ENCODE peak calls at places on chromosomes 13 and 19, in seven cellular contexts. S is SK-N-SH, V is GM12878, P is K562, K is HCT116, T is HepG2, R is H1. C is an unnamed sample. For H3K27me3, the result is how much of the 10 kb centered on the place peaks cover.

GRCh38 chr19:7540761-7541480 is 5.4 kb downstream of the PNPLA6 start:
- DNase-seq in S (peak), V (no peak), P (peak), K (peak), T (no peak), R (peak), C (no peak)

GRCh38 chr19:1189419-1189818 is 15.4 kb upstream of the SBNO2 start:
- DNase-seq in S (no peak), V (no peak), P (peak), K (peak), T (no peak), R (no peak), C (no peak)

GRCh38 chr19:31648347-31648746 is 299.1 kb upstream of the TSHZ3 start:
- DNase-seq in S (no peak), V (no peak), P (peak), K (no peak), T (no peak), R (no peak), C (no peak)

GRCh38 chr19:10797541-10798256 is 38.3 kb downstream of the TMED1 start:
- DNase-seq in S (peak), V (peak), P (no peak), K (no peak), T (no peak), R (no peak), C (no peak)

GRCh38 chr13:94140027-94140426 is 339.5 kb downstream of the DCT start:
- DNase-seq in S (no peak), V (no peak), P (no peak), K (no peak), T (no peak), R (no peak), C (no peak)

GRCh38 chr13:76795701-76796695 is 90.2 kb downstream of the KCTD12 start:
- DNase-seq in S (no peak), V (no peak), P (no peak), K (no peak), T (no peak), R (no peak), C (no peak)

GRCh38 chr19:19661675-19662251 is 1.7 kb downstream of the ATP13A1 start:
- DNase-seq in S (peak), V (peak), P (peak), K (no peak), T (peak), R (no peak), C (no peak)

GRCh38 chr19:10868872-10869547 is 2.3 kb upstream of the CARM1 start:
- DNase-seq in S (no peak), V (no peak), P (no peak), K (no peak), T (no peak), R (no peak), C (no peak)

GRCh38 chr13:75384881-75385707 is 96.9 kb downstream of the TBC1D4 start:
- DNase-seq in S (no peak), V (no peak), P (peak), K (no peak), T (no peak), R (no peak), C (no peak)

GRCh38 chr13:114125589-114125988 is 6.8 kb downstream of the RASA3 start:
- DNase-seq in S (no peak), V (no peak), P (no peak), K (no peak), T (no peak), R (no peak), C (no peak)

GRCh38 chr19:16447015-16447384 is 24.8 kb downstream of the EPS15L1 start:
- DNase-seq in S (no peak), V (peak), P (peak), K (no peak), T (peak), R (no peak), C (no peak)

GRCh38 chr13:50421457-50422130 is 406.4 kb downstream of the KCNRG start:
- DNase-seq in S (no peak), V (no peak), P (no peak), K (no peak), T (no peak), R (no peak), C (no peak)

GRCh38 chr13:73952683-73953082 is 181.5 kb downstream of the KLF12 start:
- DNase-seq in S (no peak), V (no peak), P (no peak), K (no peak), T (no peak), R (no peak), C (no peak)

GRCh38 chr13:104106705-104107393 is 1040.6 kb upstream of the SLC10A2 start:
- DNase-seq in S (no peak), V (no peak), P (no peak), K (no peak), T (no peak), R (peak), C (no peak)

GRCh38 chr13:44575741-44576395 is at the start of gene TSC22D1:
- DNase-seq in S (peak), V (no peak), P (no peak), K (no peak), T (no peak), R (no peak), C (no peak)

GRCh38 chr13:75881109-75881775 is 245.1 kb downstream of the LMO7 start:
- DNase-seq in S (no peak), V (no peak), P (no peak), K (no peak), T (no peak), R (no peak), C (no peak)

GRCh38 chr19:16078759-16079707 is 2.7 kb downstream of the TPM4 start:
- DNase-seq in S (peak), V (peak), P (peak), K (peak), T (peak), R (no peak), C (peak)

GRCh38 chr19:8552810-8553209 is 24.4 kb downstream of the MYO1F start:
- DNase-seq in S (peak), V (no peak), P (peak), K (peak), T (peak), R (peak), C (no peak)

GRCh38 chr19:1468274-1469199 is 10.5 kb downstream of the C19orf25 start:
- DNase-seq in S (no peak), V (no peak), P (no peak), K (no peak), T (no peak), R (no peak), C (no peak)

GRCh38 chr19:4575267-4575793 is 15.8 kb upstream of the SEMA6B start:
- DNase-seq in S (peak), V (no peak), P (peak), K (no peak), T (peak), R (peak), C (no peak)

GRCh38 chr13:29110003-29110402 is 289.9 kb downstream of the MTUS2 start:
- DNase-seq in S (no peak), V (no peak), P (no peak), K (no peak), T (no peak), R (no peak), C (no peak)

GRCh38 chr13:22836475-22836874 is 344.3 kb upstream of the SGCG start:
- DNase-seq in S (no peak), V (no peak), P (no peak), K (no peak), T (no peak), R (no peak), C (no peak)

DNA sequence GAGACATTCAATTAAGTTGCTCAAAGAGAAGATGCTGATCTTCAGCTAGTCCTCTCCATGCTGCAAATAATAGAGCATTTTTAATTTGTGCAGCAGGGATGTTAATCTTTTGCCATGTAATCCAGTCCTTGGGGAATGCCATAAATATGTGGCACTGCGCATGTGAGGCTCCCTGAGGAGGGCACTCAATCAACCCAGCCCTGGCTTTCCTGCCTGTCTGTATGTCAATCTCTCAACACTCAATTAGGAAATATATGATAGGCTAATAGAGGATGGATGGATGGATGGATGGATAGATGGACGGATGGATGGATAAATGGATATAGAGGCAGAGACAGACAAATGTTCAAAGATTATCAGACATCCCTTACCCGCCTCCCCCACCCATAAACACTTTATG is 31.6 kb upstream of the POP4 start:
- DNase-seq in S (no peak), V (no peak), P (no peak), K (no peak), T (no peak), R (no peak), C (no peak)
- H3K27me3 ChIP-seq in S (half or more), V (under half), P (under half), K (half or more), T (under half), R (under half), C (half or more)

DNA sequence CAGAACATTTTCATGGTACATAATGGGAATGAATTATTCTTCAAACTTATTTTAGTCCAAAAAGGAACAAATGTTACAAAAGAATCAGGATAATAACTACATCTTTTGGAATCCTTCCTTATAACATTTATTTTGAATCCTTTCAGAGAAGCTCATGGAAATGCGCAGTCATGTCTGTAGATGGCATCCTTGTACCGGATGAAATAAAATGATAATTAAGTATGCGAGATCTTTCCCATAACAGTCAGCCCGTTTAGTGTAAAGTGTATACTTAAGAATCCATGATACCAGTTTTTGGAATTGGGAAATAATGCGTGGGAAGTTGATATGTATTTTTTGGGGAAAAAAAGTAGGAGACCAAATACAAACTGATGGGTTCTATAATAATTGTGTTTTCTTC is 418.8 kb downstream of the GPC5 start:
- DNase-seq in S (peak), V (no peak), P (peak), K (no peak), T (peak), R (no peak), C (no peak)
- TF ChIP-seq SIN3A in S (no peak), V (no peak), P (no peak), K (no peak), T (no peak), R (no peak), C (no peak)

GRCh38 chr13:111140562-111141105 is 25.5 kb downstream of the ARHGEF7 start:
- DNase-seq in S (no peak), V (no peak), P (no peak), K (no peak), T (no peak), R (no peak), C (no peak)
- H3K27me3 ChIP-seq in S (under half), V (under half), P (under half), K (under half), T (under half), R (under half), C (under half)

DNA sequence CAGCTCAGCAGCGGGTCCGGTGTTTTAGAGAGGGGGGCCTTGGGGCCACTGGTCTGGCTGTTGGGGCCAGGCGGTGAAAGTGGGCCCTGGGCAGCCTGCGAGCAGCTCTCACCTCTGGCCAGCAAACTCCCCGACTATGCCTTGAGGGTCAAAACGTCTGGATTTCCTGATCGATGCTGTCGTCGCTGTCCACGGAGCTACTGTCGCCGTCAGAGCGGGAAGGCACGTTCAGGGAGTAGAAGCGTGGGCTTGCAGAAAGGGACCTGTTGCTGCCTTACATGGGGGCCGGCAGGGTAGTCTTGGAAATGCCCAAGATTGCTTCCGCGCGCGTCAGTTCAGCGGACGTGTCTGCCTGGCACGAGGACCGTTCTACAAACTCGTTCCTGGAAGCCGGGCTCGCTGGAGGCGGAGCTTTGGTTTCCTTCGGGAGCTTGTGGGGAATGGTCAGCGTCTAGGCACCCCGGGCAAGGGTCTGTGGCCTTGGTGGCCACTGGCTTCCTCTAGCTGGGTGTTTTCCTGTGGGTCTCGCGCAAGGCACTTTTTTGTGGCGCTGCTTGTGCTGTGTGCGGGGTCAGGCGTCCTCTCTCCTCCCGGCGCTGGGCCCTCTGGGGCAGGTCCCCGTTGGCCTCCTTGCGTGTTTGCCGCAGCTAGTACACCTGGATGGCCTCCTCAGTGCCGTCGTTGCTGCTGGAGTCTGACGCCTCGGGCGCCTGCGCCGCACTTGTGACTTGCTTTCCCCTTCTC is 15.3 kb downstream of the RB1 start:
- DNase-seq in S (no peak), V (no peak), P (no peak), K (no peak), T (no peak), R (no peak), C (no peak)
- TF ChIP-seq SIN3A in S (no peak), V (no peak), P (no peak), K (no peak), T (no peak), R (no peak), C (no peak)

GRCh38 chr19:35249146-35249847 is 495 bp downstream of the LSR start:
- DNase-seq in S (no peak), V (no peak), P (peak), K (no peak), T (no peak), R (no peak), C (no peak)
- H3K27me3 ChIP-seq in S (half or more), V (under half), P (under half), K (under half), T (under half), R (under half), C (under half)

DNA sequence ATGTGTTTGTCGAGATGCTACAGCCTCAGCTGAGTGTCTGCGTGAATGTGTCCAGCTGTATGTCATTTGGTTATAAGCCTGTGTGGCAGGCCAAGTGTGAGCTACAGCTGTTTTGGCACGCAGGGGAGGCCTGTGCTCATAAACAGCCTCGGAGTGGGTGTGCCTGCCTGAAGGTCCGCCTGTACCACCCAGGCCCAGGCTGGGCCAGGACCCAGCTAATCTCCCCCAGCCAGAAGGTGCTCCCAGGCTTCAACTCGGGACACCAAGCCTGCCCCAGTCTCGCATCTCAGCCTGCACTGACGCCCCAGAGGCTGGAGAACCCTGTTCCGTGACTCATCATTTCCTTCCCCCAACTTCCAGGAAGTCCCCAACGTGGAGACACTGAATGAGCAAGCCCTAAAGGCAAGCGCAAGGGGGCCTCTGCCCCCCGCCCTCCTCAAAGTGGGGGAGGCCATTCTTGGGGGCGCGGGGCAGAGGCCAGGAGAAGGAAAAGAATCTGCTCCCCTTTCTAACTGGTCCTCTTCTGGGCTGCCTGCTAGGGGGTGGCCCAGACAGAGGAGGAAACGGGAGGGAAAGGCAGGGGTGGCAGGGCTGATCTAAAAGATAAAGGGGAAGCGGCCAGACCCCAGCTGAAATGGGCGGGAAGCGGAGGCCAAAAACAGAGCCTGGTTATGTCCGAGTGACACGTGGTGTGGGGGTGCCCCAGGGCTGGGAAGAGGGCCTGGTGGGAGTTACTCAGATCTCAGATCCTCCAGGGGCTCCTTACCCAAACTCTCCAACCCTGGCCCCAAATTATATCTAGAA is 2.0 kb downstream of the SLC1A5 start:
- DNase-seq in S (peak), V (no peak), P (peak), K (no peak), T (peak), R (no peak), C (no peak)
- TF ChIP-seq SIN3A in S (peak), V (peak), P (peak), K (peak), T (peak), R (peak), C (peak)

GRCh38 chr13:110336108-110336507 is 29.0 kb downstream of the COL4A2 start:
- DNase-seq in S (no peak), V (no peak), P (no peak), K (no peak), T (no peak), R (no peak), C (no peak)

GRCh38 chr13:110338441-110339101 is 31.5 kb downstream of the COL4A2 start:
- DNase-seq in S (no peak), V (no peak), P (no peak), K (no peak), T (no peak), R (no peak), C (no peak)

GRCh38 chr13:110337287-110337686 is 30.2 kb downstream of the COL4A2 start:
- DNase-seq in S (no peak), V (no peak), P (no peak), K (no peak), T (no peak), R (no peak), C (no peak)

GRCh38 chr13:110334841-110335490 is 27.9 kb downstream of the COL4A2 start:
- DNase-seq in S (no peak), V (no peak), P (no peak), K (no peak), T (no peak), R (no peak), C (no peak)

GRCh38 chr13:110336681-110337080 is 29.6 kb downstream of the COL4A2 start:
- DNase-seq in S (no peak), V (no peak), P (no peak), K (no peak), T (no peak), R (no peak), C (no peak)
- H3K27me3 ChIP-seq in S (under half), V (under half), P (under half), K (under half), T (under half), R (under half), C (under half)

GRCh38 chr13:81394605-81395004 is 1053.7 kb upstream of the SPRY2 start:
- DNase-seq in S (no peak), V (no peak), P (no peak), K (no peak), T (no peak), R (no peak), C (no peak)

GRCh38 chr13:81393686-81394085 is 1052.8 kb upstream of the SPRY2 start:
- DNase-seq in S (no peak), V (no peak), P (peak), K (no peak), T (no peak), R (no peak), C (no peak)

GRCh38 chr13:81396172-81396571 is 1055.2 kb upstream of the SPRY2 start:
- DNase-seq in S (no peak), V (no peak), P (no peak), K (no peak), T (no peak), R (no peak), C (no peak)

GRCh38 chr13:81393110-81393509 is 1052.2 kb upstream of the SPRY2 start:
- DNase-seq in S (no peak), V (no peak), P (no peak), K (no peak), T (no peak), R (no peak), C (no peak)

DNA sequence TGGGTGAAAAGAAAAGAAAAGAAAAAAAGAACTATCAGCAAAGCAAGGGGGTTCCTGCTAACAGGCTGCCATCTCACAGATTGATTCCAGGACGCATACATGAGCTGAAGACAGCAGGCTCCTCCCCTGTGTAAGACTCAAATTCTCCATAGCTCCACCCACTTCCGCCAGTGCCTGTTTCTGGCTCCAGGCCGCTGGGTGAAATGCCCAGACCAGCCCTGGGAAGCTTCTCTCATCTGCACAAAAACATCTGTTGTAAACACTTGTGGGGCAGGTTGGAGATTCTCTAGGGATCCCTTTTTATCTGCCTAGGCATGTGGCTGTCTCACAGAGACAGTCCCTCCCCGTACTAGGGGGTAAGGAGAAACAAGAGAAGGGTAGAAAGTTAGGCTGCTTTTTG is 1054.4 kb upstream of the SPRY2 start:
- DNase-seq in S (peak), V (no peak), P (peak), K (no peak), T (no peak), R (no peak), C (no peak)
- TF ChIP-seq SIN3A in S (no peak), V (no peak), P (no peak), K (no peak), T (no peak), R (no peak), C (no peak)

DNA sequence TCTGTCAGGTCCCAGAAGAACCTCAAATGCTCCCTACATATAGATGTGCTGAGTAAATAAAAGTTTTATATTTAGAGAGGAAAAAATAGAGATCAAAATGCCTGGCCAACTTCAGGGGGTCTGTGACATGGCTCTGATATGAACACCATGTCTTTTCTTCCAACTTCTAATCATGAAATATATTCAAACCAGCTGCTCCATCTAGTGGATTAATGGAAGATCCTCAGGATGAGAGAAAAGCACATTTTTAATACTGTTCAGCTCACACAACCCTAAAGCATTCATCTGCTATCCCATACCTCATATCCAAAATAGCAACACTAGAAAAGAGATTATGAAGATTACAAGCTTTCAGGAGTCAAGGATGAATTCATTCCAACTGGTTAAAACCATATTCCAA is 56.0 kb upstream of the DOCK9 start:
- DNase-seq in S (peak), V (no peak), P (no peak), K (no peak), T (peak), R (no peak), C (no peak)
- H3K27me3 ChIP-seq in S (under half), V (under half), P (under half), K (under half), T (under half), R (under half), C (under half)